ENCODE peak calls at places on chromosomes 16 and 17, in ten cellular contexts. X is fibroblast of lung; B is activated CD4-positive, CD25-positive, alpha-beta regulatory T cell; O is activated CD4-positive, alpha-beta T cell treated with anti-CD3 and anti-CD28 coated beads for 48 hours; J is stimulated activated CD4-positive, alpha-beta T cell treated with anti-CD3 and anti-CD28 coated beads, Interleukin-15, amount 100 ng/mL, for 24 hours; P is NCI-H1105; D is AG20443; W is caudate nucleus; R is hypothalamus; L is MM.1S. H is an unnamed sample.

GRCh38 chr17:2250140-2251095 is 53.2 kb downstream of the SMG6 start:
- DNase-seq in X (no peak), B (no peak), O (peak), J (peak), P (no peak), D (peak), W (no peak), R (no peak), L (no peak), H (no peak)

GRCh38 chr17:64641499-64641898 is 20.6 kb downstream of the SMURF2 start:
- DNase-seq in X (peak), B (no peak), O (no peak), J (no peak), P (no peak), D (peak), W (no peak), R (no peak), L (no peak), H (no peak)

GRCh38 chr17:17425005-17425404 is 51.8 kb upstream of the MED9 start:
- DNase-seq in X (no peak), B (no peak), O (no peak), J (no peak), P (no peak), D (no peak), W (no peak), R (no peak), L (no peak), H (no peak)

GRCh38 chr16:27795992-27796614 is 246.2 kb downstream of the KATNIP start:
- DNase-seq in X (peak), B (no peak), O (peak), J (peak), P (no peak), D (peak), W (no peak), R (no peak), L (peak), H (no peak)

GRCh38 chr16:54673353-54673752 is 257.3 kb upstream of the IRX5 start:
- DNase-seq in X (no peak), B (no peak), O (no peak), J (no peak), P (no peak), D (no peak), W (no peak), R (no peak), L (no peak), H (no peak)

GRCh38 chr16:55389426-55390073 is 65.5 kb downstream of the IRX6 start:
- DNase-seq in X (no peak), B (no peak), O (no peak), J (no peak), P (no peak), D (no peak), W (no peak), R (no peak), L (no peak), H (no peak)

GRCh38 chr17:81091774-81092517 is 57.0 kb downstream of the BAIAP2 start:
- DNase-seq in X (no peak), B (no peak), O (no peak), J (no peak), P (no peak), D (no peak), W (no peak), R (no peak), L (no peak), H (no peak)

GRCh38 chr16:69497876-69498596 is 67.7 kb upstream of the NFAT5 start:
- DNase-seq in X (no peak), B (no peak), O (no peak), J (no peak), P (no peak), D (no peak), W (no peak), R (no peak), L (no peak), H (no peak)

GRCh38 chr17:75645889-75646625 is 12.8 kb downstream of the SMIM5 start:
- DNase-seq in X (no peak), B (no peak), O (no peak), J (no peak), P (no peak), D (no peak), W (peak), R (peak), L (peak), H (no peak)

GRCh38 chr17:76551685-76552084 is 11.8 kb downstream of the PRCD start:
- DNase-seq in X (no peak), B (no peak), O (no peak), J (no peak), P (no peak), D (no peak), W (no peak), R (no peak), L (no peak), H (no peak)

GRCh38 chr16:62036807-62037135 is 533 bp upstream of the CDH8 start:
- DNase-seq in X (no peak), B (no peak), O (no peak), J (no peak), P (no peak), D (no peak), W (no peak), R (no peak), L (no peak), H (no peak)

GRCh38 chr16:53664724-53665345 is 38.8 kb downstream of the RPGRIP1L start:
- DNase-seq in X (peak), B (no peak), O (peak), J (peak), P (no peak), D (peak), W (no peak), R (no peak), L (no peak), H (no peak)

GRCh38 chr17:28421775-28422305 is 15.8 kb upstream of the SLC46A1 start:
- DNase-seq in X (no peak), B (no peak), O (no peak), J (no peak), P (peak), D (no peak), W (no peak), R (no peak), L (no peak), H (no peak)

GRCh38 chr16:11603331-11603750 is 16.6 kb upstream of the LITAF start:
- DNase-seq in X (no peak), B (no peak), O (no peak), J (no peak), P (no peak), D (no peak), W (no peak), R (no peak), L (no peak), H (no peak)

GRCh38 chr16:35319536-35320192 is 1860.3 kb downstream of the TP53TG3F start:
- DNase-seq in X (no peak), B (no peak), O (no peak), J (no peak), P (no peak), D (no peak), W (no peak), R (no peak), L (no peak), H (no peak)

GRCh38 chr17:70608193-70608592 is 438.9 kb downstream of the KCNJ2 start:
- DNase-seq in X (no peak), B (no peak), O (no peak), J (no peak), P (no peak), D (no peak), W (no peak), R (no peak), L (no peak), H (no peak)

H was measured in type B pancreatic cell.